ENCODE peak calls at places on chromosomes 7 and 10, in five cellular contexts. L, Q, X, E and N are unnamed samples.

GRCh38 chr7:46282155-46282554 is 361.1 kb upstream of the IGFBP3 start:
- DNase-seq in L (peak; percentile 66), Q (no peak), X (no peak), E (no peak), N (no peak)

GRCh38 chr10:13414855-13415254 is 66.8 kb upstream of the SEPHS1 start:
- DNase-seq in L (peak; percentile 77), Q (peak; percentile 39), X (peak; percentile 17), E (no peak), N (no peak)

GRCh38 chr10:15419279-15419874 is 48.3 kb upstream of the FAM171A1 start:
- DNase-seq in L (peak; percentile 80), Q (peak; percentile 47), X (no peak), E (no peak), N (peak; percentile 58)

GRCh38 chr10:17023386-17024298 is 106.0 kb downstream of the CUBN start:
- DNase-seq in L (peak; percentile 59), Q (peak; percentile 70), X (no peak), E (peak; percentile 80), N (no peak)

GRCh38 chr7:101538596-101539459 is 90.3 kb downstream of the MYL10 start:
- DNase-seq in L (peak; percentile 85), Q (peak; percentile 62), X (peak; percentile 89), E (peak; percentile 40), N (peak; percentile 83)

GRCh38 chr7:49926720-49927119 is 153.3 kb downstream of the VWC2 start:
- DNase-seq in L (no peak), Q (no peak), X (no peak), E (no peak), N (no peak)

GRCh38 chr10:55400075-55400474 is 599.0 kb upstream of the PCDH15 start:
- DNase-seq in L (no peak), Q (no peak), X (no peak), E (no peak), N (no peak)

GRCh38 chr7:84043661-84044191 is 150.9 kb downstream of the SEMA3A start:
- DNase-seq in L (no peak), Q (no peak), X (no peak), E (no peak), N (no peak)

GRCh38 chr10:78605800-78606350 is 462.9 kb upstream of the ZMIZ1 start:
- DNase-seq in L (no peak), Q (no peak), X (no peak), E (no peak), N (no peak)

GRCh38 chr10:3803884-3804741 is 19.1 kb upstream of the KLF6 start:
- DNase-seq in L (no peak), Q (no peak), X (no peak), E (no peak), N (no peak)
- TF ChIP-seq CTCF in L (no peak), Q (no peak), X (no peak), E (no peak), N (no peak)

GRCh38 chr7:139618482-139619366 is 95.2 kb downstream of the CLEC2L start:
- DNase-seq in L (peak; percentile 79), Q (peak; percentile 35), X (peak; percentile 79), E (no peak), N (peak; percentile 45)
- TF ChIP-seq CTCF in L (peak; percentile 80), Q (no peak), X (no peak), E (peak; percentile 41), N (no peak)

GRCh38 chr7:42247301-42247700 is 10.3 kb upstream of the GLI3 start:
- DNase-seq in L (no peak), Q (no peak), X (no peak), E (no peak), N (no peak)
- TF ChIP-seq CTCF in L (no peak), Q (no peak), X (no peak), E (no peak), N (no peak)

GRCh38 chr10:103396789-103397087 is 312 bp downstream of the PDCD11 start:
- DNase-seq in L (no peak), Q (no peak), X (no peak), E (no peak), N (no peak)
- TF ChIP-seq CTCF in L (no peak), Q (no peak), X (no peak), E (peak; percentile 5), N (no peak)